ENCODE peak calls at places on chromosomes 3 and 15, in four cellular contexts. One of them, this sample, is unnamed.

GRCh38 chr3:115208066-115208750 is 61.1 kb upstream of the ZBTB20 start:
- DNase-seq in ureter: no peak
- DNase-seq in GM04504: no peak
- DNase-seq in neuronal stem cell: no peak
- DNase-seq in this sample: no peak

GRCh38 chr15:31489801-31490646 is 163.4 kb downstream of the KLF13 start:
- DNase-seq in ureter: peak; percentile 59
- DNase-seq in GM04504: no peak
- DNase-seq in neuronal stem cell: no peak
- DNase-seq in this sample: no peak

GRCh38 chr3:131174752-131175151 is 148.1 kb downstream of the NEK11 start:
- DNase-seq in ureter: no peak
- DNase-seq in GM04504: no peak
- DNase-seq in neuronal stem cell: no peak
- DNase-seq in this sample: no peak

GRCh38 chr15:96330064-96330449 is 443 bp upstream of the NR2F2 start:
- DNase-seq in ureter: peak; percentile 78
- DNase-seq in GM04504: no peak
- DNase-seq in neuronal stem cell: no peak
- DNase-seq in this sample: no peak

GRCh38 chr15:66816201-66816600 is 114.2 kb downstream of the SMAD6 start:
- DNase-seq in ureter: no peak
- DNase-seq in GM04504: no peak
- DNase-seq in neuronal stem cell: no peak
- DNase-seq in this sample: no peak

GRCh38 chr3:74614133-74614967 is at the start of gene CNTN3:
- DNase-seq in ureter: peak; percentile 44
- DNase-seq in GM04504: no peak
- DNase-seq in neuronal stem cell: peak; percentile 61
- DNase-seq in this sample: no peak

GRCh38 chr3:69838696-69839515 is 99.6 kb downstream of the MITF start:
- DNase-seq in ureter: no peak
- DNase-seq in GM04504: no peak
- DNase-seq in neuronal stem cell: no peak
- DNase-seq in this sample: no peak

GRCh38 chr3:111434941-111435622 is 106.9 kb upstream of the CD96 start:
- DNase-seq in ureter: no peak
- DNase-seq in GM04504: no peak
- DNase-seq in neuronal stem cell: no peak
- DNase-seq in this sample: no peak

GRCh38 chr3:42732196-42732828 is 29.7 kb upstream of the HHATL start:
- DNase-seq in ureter: no peak
- DNase-seq in GM04504: no peak
- DNase-seq in neuronal stem cell: no peak
- DNase-seq in this sample: no peak

GRCh38 chr3:176068750-176069149 is 1128.5 kb downstream of the TBL1XR1 start:
- DNase-seq in ureter: no peak
- DNase-seq in GM04504: no peak
- DNase-seq in neuronal stem cell: no peak
- DNase-seq in this sample: no peak

GRCh38 chr3:107598926-107599754 is 76.4 kb downstream of the BBX start:
- DNase-seq in ureter: peak; percentile 57
- DNase-seq in GM04504: no peak
- DNase-seq in neuronal stem cell: no peak
- DNase-seq in this sample: no peak

GRCh38 chr3:160629491-160629890 is 47.5 kb upstream of the ARL14 start:
- DNase-seq in ureter: no peak
- DNase-seq in GM04504: no peak
- DNase-seq in neuronal stem cell: no peak
- DNase-seq in this sample: no peak

GRCh38 chr15:58070801-58071418 is 5.4 kb upstream of the ALDH1A2 start:
- DNase-seq in ureter: peak; percentile 50
- DNase-seq in GM04504: peak; percentile 19
- DNase-seq in neuronal stem cell: peak; percentile 74
- DNase-seq in this sample: no peak

GRCh38 chr3:128491071-128491899 is 1.7 kb downstream of the GATA2 start:
- DNase-seq in ureter: peak; percentile 57
- DNase-seq in GM04504: no peak
- DNase-seq in neuronal stem cell: no peak
- DNase-seq in this sample: no peak

GRCh38 chr3:63955830-63956545 is 43.8 kb upstream of the SCAANT1 start:
- DNase-seq in ureter: no peak
- DNase-seq in GM04504: no peak
- DNase-seq in neuronal stem cell: no peak
- DNase-seq in this sample: no peak

GRCh38 chr3:24225027-24225743 is 269.5 kb downstream of the THRB start:
- DNase-seq in ureter: no peak
- DNase-seq in GM04504: no peak
- DNase-seq in neuronal stem cell: no peak
- DNase-seq in this sample: no peak

GRCh38 chr3:64815195-64815627 is 127.4 kb upstream of the ADAMTS9 start:
- DNase-seq in ureter: no peak
- DNase-seq in GM04504: no peak
- DNase-seq in neuronal stem cell: no peak
- DNase-seq in this sample: no peak

GRCh38 chr15:91956026-91956723 is 102.7 kb downstream of the SLCO3A1 start:
- DNase-seq in ureter: no peak
- DNase-seq in GM04504: peak; percentile 22
- DNase-seq in neuronal stem cell: no peak
- DNase-seq in this sample: no peak

GRCh38 chr3:40313975-40314860 is 4.7 kb downstream of the EIF1B start:
- DNase-seq in ureter: no peak
- DNase-seq in GM04504: no peak
- DNase-seq in neuronal stem cell: no peak
- DNase-seq in this sample: no peak